ENCODE peak calls at places on chromosome 19, in four cellular contexts. Q is cardiac muscle cell, O is pancreas, K is fibroblast of lung. I is an unnamed sample.

GRCh38 chr19:715347-715746 is 6.6 kb downstream of the PALM start:
- DNase-seq in Q (no peak), O (no peak), K (no peak), I (no peak)

GRCh38 chr19:7917292-7918061 is 2.7 kb upstream of the SNAPC2 start:
- DNase-seq in Q (peak; percentile 80), O (peak; percentile 87), K (peak; percentile 61), I (peak; percentile 80)

GRCh38 chr19:18386543-18387251 is 739 bp downstream of the GDF15 start:
- DNase-seq in Q (no peak), O (no peak), K (peak; percentile 89), I (no peak)

GRCh38 chr19:15563931-15564330 is 51.1 kb upstream of the CYP4F8 start:
- DNase-seq in Q (no peak), O (no peak), K (no peak), I (peak; percentile 54)

GRCh38 chr19:10206226-10206873 is 11.6 kb upstream of the DNMT1 start:
- DNase-seq in Q (no peak), O (no peak), K (peak; percentile 47), I (peak; percentile 78)

GRCh38 chr19:53647350-53647749 is 15.6 kb downstream of the DPRX start:
- DNase-seq in Q (no peak), O (no peak), K (no peak), I (no peak)

GRCh38 chr19:55322495-55322894 is 2.6 kb downstream of the TMEM150B start:
- DNase-seq in Q (no peak), O (no peak), K (no peak), I (no peak)

GRCh38 chr19:27964165-27964564 is 1248.8 kb downstream of the UQCRFS1 start:
- DNase-seq in Q (no peak), O (no peak), K (no peak), I (no peak)

GRCh38 chr19:58366576-58367430 is 4.3 kb upstream of the ZNF497 start:
- DNase-seq in Q (no peak), O (no peak), K (no peak), I (no peak)

GRCh38 chr19:32812571-32812970 is 57.0 kb downstream of the SLC7A9 start:
- DNase-seq in Q (no peak), O (no peak), K (no peak), I (peak; percentile 15)

GRCh38 chr19:41588497-41589209 is 12.7 kb downstream of the CEACAM21 start:
- DNase-seq in Q (peak; percentile 59), O (no peak), K (peak; percentile 15), I (no peak)

GRCh38 chr19:1250374-1251232 is 2.2 kb downstream of the MIDN start:
- DNase-seq in Q (peak; percentile 88), O (peak; percentile 86), K (peak; percentile 85), I (peak; percentile 86)

GRCh38 chr19:17365361-17365760 is 11.8 kb downstream of the PLVAP start:
- DNase-seq in Q (no peak), O (no peak), K (no peak), I (no peak)

GRCh38 chr19:48683349-48683748 is 10.5 kb upstream of the NTN5 start:
- DNase-seq in Q (no peak), O (no peak), K (peak; percentile 59), I (no peak)

GRCh38 chr19:48676887-48677286 is 4.1 kb upstream of the NTN5 start:
- DNase-seq in Q (no peak), O (no peak), K (no peak), I (no peak)

GRCh38 chr19:48678201-48678600 is 5.4 kb upstream of the NTN5 start:
- DNase-seq in Q (no peak), O (no peak), K (no peak), I (no peak)

GRCh38 chr19:48680436-48681126 is 7.8 kb upstream of the NTN5 start:
- DNase-seq in Q (no peak), O (no peak), K (no peak), I (no peak)

GRCh38 chr19:48681127-48681470 is 8.3 kb upstream of the NTN5 start:
- DNase-seq in Q (no peak), O (no peak), K (peak; percentile 85), I (no peak)
- TF ChIP-seq CTCF in Q (no peak), O (no peak), K (no peak), I (no peak)

GRCh38 chr19:2274185-2274711 is 7.7 kb downstream of the PEAK3 start:
- DNase-seq in Q (no peak), O (no peak), K (no peak), I (no peak)
- H3K4me3 ChIP-seq in Q (no peak overlapping the region), O (peak overlapping the region; percentile 28), K (no peak overlapping the region), I (peak overlapping the region; percentile 36)

GRCh38 chr19:39406656-39407393 is at the start of gene ZFP36:
- DNase-seq in Q (peak; percentile 90), O (peak; percentile 93), K (peak; percentile 93), I (peak; percentile 95)
- H3K4me1 ChIP-seq in Q (peaks cover 27% of the 10 kb centered on the region), O (peaks cover 15% of the 10 kb centered on the region), K (peaks cover 24% of the 10 kb centered on the region), I (peaks cover 39% of the 10 kb centered on the region)

GRCh38 chr19:49912965-49913685 is 15.9 kb upstream of the ATF5 start:
- DNase-seq in Q (no peak), O (no peak), K (no peak), I (no peak)
- TF ChIP-seq CTCF in Q (no peak), O (no peak), K (no peak), I (no peak)

DNA sequence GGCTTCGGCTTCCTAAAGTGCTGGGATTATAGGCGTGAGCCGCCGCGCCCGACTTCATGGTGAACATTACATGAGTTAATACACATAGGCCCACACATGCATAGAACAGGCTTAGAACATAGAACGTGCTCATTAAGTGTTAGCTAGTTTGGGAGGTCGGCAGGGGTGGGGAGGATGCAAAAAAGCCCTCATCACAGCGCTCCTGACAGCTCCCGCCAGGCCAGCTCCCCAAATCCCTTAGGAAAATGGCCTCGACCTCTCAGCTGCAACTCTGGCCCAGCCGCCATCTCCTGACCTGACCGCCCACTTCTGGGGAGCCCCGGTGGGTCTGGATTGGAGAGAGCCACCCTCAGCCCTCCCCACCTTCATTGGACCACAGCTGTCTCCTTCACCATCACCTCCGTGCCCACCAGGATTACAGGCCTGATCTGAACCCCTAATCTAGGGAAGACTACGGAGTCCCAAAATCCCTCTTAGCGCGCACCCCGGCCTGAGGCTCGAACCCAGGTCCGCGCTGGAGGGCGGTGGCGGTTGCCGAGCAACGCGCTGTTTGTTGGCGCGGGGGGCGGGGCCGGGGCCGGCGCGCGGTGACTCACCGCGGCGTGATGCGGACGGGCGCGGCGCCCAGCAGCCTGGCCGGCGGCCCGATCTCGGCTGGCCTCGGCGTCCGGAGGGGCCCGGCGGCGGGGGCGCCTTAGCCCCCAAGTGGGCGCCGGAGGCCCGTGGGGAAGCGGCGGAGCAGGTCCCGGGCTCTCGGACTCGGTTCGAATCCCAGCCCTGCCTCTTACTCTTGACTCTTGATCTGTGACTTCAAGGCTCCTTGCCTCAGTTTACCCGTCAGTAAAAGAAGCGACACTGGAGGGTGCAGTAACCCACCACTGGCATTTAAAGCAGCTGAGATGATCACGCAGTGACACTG is 26.7 kb upstream of the NANOS3 start:
- DNase-seq in Q (peak; percentile 56), O (peak; percentile 94), K (peak; percentile 78), I (peak; percentile 93)
- H3K4me3 ChIP-seq in Q (no peak overlapping the region), O (peak overlapping the region; percentile 43), K (peak overlapping the region; percentile 39), I (peak overlapping the region; percentile 42)

DNA sequence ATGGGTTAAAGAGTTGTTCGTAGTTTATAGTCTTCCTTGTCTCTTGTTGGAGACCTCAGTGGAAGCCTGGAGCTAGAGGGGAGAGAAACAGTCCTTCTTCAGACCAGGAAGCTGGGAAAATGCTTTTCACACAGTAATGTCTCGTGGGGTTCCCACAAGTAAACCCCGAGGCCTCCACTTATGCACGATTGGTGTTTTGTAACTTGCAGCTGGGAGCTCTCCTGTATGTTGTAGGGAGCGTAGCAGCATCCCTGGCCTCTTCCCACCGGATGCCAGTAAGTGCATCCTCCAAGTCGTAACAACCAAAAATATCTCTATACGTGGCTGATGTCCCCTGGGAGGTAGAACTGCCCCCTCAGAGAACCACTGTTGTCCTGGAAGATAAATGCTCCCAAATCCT is 3.5 kb downstream of the CHAF1A start:
- DNase-seq in Q (no peak), O (no peak), K (no peak), I (no peak)
- H3K4me1 ChIP-seq in Q (peaks cover 4% of the 10 kb centered on the region), O (no peaks in the 10 kb centered on the region), K (peaks cover 5% of the 10 kb centered on the region), I (peaks cover 16% of the 10 kb centered on the region)

DNA sequence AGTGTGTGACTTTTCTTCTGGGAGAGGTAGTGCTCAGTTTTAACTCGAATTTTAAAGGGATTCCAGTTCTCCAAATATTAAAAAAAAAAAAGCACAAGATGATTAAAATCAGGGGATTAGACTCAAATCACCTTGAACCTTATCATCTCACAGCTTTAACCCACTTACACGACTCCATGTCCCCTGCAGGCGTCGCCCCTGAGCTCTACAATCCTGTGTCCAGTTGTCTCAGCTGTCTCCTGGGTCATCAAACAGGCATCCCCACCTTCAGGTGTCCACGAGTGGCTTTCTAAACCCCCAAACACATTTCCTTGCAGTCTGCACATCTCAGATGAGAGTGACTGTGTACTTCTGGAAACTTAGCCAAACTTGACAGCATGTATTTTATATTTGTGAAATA is 14.1 kb downstream of the ZNF808 start:
- DNase-seq in Q (no peak), O (no peak), K (no peak), I (no peak)
- TF ChIP-seq CTCF in Q (no peak), O (no peak), K (no peak), I (no peak)

GRCh38 chr19:12703056-12703455 is 6.6 kb upstream of the FBXW9 start:
- DNase-seq in Q (peak; percentile 44), O (no peak), K (peak; percentile 53), I (no peak)
- H3K4me3 ChIP-seq in Q (no peak overlapping the region), O (no peak overlapping the region), K (no peak overlapping the region), I (no peak overlapping the region)

DNA sequence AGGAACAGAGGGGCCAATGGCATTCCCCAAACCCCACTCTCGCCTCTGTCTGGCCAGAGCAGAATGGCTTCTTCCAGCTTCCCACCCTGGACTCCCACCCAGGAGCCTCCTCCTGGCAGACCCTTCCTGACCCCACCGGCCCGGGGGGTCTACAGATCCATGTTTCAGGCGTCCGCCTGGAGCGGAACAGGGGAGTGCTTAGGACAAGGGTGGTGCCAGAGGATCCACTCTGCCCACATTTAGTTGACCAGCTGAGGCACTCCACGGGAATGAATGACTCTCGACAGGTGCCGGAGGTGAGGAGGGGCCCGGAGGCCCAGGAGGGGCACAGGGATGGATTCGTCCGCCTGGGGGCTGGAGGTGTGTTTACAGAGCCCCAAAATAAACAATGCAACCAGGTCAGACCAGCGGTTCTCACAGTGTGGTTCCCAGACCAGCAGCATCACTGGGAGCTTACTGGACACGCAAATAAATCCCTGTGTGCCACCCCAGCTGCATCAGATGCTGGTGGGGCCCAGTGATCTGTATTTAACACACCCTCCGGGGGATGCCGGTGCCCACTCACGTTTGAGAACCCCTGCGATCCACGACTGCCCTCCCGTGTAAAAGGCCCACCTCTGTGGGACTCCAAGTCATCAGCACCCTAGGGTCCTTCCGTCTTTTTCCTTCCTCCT is 15.1 kb upstream of the NCCRP1 start:
- DNase-seq in Q (no peak), O (peak; percentile 56), K (no peak), I (no peak)
- H3K4me1 ChIP-seq in Q (no peaks in the 10 kb centered on the region), O (no peaks in the 10 kb centered on the region), K (no peaks in the 10 kb centered on the region), I (no peaks in the 10 kb centered on the region)

GRCh38 chr19:35931874-35932202 is 4.3 kb upstream of the LRFN3 start:
- DNase-seq in Q (no peak), O (no peak), K (no peak), I (no peak)
- TF ChIP-seq CTCF in Q (no peak), O (no peak), K (no peak), I (peak; percentile 13)

I was measured in upper lobe of right lung.